ENCODE peak calls at places on chromosomes 2 and 18, in six cellular contexts. T, Q, X, L, E and F are unnamed samples.

GRCh38 chr2:196162586-196163180 is 8.7 kb downstream of the STK17B start:
- DNase-seq in T (no peak), L (no peak), E (no peak), X (no peak), Q (no peak), F (peak; percentile 10)

GRCh38 chr2:177939211-177939610 is 133.4 kb downstream of the PDE11A start:
- DNase-seq in Q (no peak), L (no peak), X (no peak), E (no peak), T (no peak), F (no peak)

GRCh38 chr2:83113953-83114352 is 1345.1 kb downstream of the SUCLG1 start:
- DNase-seq in E (no peak), Q (no peak), X (peak; percentile 1), L (no peak), T (no peak), F (no peak)

GRCh38 chr2:85430780-85431601 is 12.5 kb downstream of the SH2D6 start:
- DNase-seq in L (no peak), X (no peak), E (no peak), Q (no peak), T (no peak), F (no peak)

GRCh38 chr2:180705122-180705521 is 275.3 kb upstream of the UBE2E3 start:
- DNase-seq in E (no peak), X (peak; percentile 72), Q (no peak), L (no peak), T (no peak), F (no peak)

GRCh38 chr2:18078206-18078605 is 199.7 kb downstream of the KCNS3 start:
- DNase-seq in T (no peak), Q (no peak), L (no peak), E (no peak), X (no peak), F (no peak)

GRCh38 chr2:199738723-199739412 is 112.1 kb downstream of the FTCDNL1 start:
- DNase-seq in X (peak; percentile 70), L (no peak), Q (no peak), E (no peak), T (no peak), F (peak; percentile 96)

GRCh38 chr2:11842324-11842723 is 95.9 kb downstream of the LPIN1 start:
- DNase-seq in X (no peak), E (no peak), L (no peak), Q (no peak), T (no peak), F (no peak)

GRCh38 chr2:120620025-120620793 is 115.5 kb upstream of the GLI2 start:
- DNase-seq in Q (no peak), L (no peak), X (peak; percentile 57), E (no peak), T (no peak), F (peak; percentile 38)

GRCh38 chr2:73852020-73852419 is 23.3 kb downstream of the STAMBP start:
- DNase-seq in Q (no peak), E (no peak), T (no peak), L (no peak), X (peak; percentile 90), F (no peak)

GRCh38 chr2:18446715-18447114 is 113.7 kb downstream of the RDH14 start:
- DNase-seq in X (no peak), E (no peak), Q (no peak), L (no peak), T (no peak), F (no peak)

GRCh38 chr2:224925822-224926124 is 116.5 kb downstream of the DOCK10 start:
- DNase-seq in L (no peak), X (peak; percentile 63), Q (no peak), T (no peak), E (no peak), F (no peak)

GRCh38 chr2:189648846-189649529 is 12.3 kb upstream of the ASNSD1 start:
- DNase-seq in Q (no peak), L (no peak), X (peak; percentile 83), T (no peak), E (no peak), F (no peak)

GRCh38 chr2:59569124-59569523 is 984.3 kb downstream of the BCL11A start:
- DNase-seq in Q (no peak), L (no peak), E (no peak), T (no peak), X (no peak), F (no peak)

GRCh38 chr2:35526741-35527140 is 828.8 kb upstream of the CRIM1 start:
- DNase-seq in Q (no peak), T (no peak), X (no peak), E (no peak), L (no peak), F (no peak)

GRCh38 chr2:223934870-223935269 is 10.3 kb downstream of the WDFY1 start:
- DNase-seq in T (no peak), Q (no peak), X (no peak), E (no peak), L (no peak), F (no peak)

GRCh38 chr2:43758738-43759137 is 15.1 kb upstream of the DYNC2LI1 start:
- DNase-seq in Q (no peak), E (no peak), X (no peak), T (no peak), L (no peak), F (no peak)

GRCh38 chr2:56671973-56672569 is 488.3 kb downstream of the CCDC85A start:
- DNase-seq in T (no peak), E (no peak), L (no peak), X (no peak), Q (peak; percentile 47), F (no peak)

GRCh38 chr2:36354816-36355156 is 792 bp upstream of the CRIM1 start:
- DNase-seq in E (no peak), L (no peak), X (no peak), T (no peak), Q (no peak), F (no peak)

GRCh38 chr2:222882484-222882928 is 21.7 kb downstream of the ACSL3 start:
- DNase-seq in T (no peak), E (no peak), Q (no peak), L (no peak), X (no peak), F (no peak)

GRCh38 chr18:55405655-55406373 is 182.2 kb downstream of the TCF4 start:
- DNase-seq in X (peak; percentile 95), Q (no peak), L (peak; percentile 87), E (no peak), T (peak; percentile 91), F (no peak)
- TF ChIP-seq CTCF in X (no peak), Q (peak; percentile 60), L (peak; percentile 42), E (no peak), T (peak; percentile 34), F (no peak)

GRCh38 chr2:71154279-71154678 is 23.8 kb downstream of the MPHOSPH10 start:
- DNase-seq in E (no peak), Q (no peak), L (no peak), X (no peak), T (no peak), F (no peak)

GRCh38 chr2:71156531-71156930 is 26.1 kb downstream of the MPHOSPH10 start:
- DNase-seq in T (no peak), E (no peak), X (peak; percentile 23), Q (no peak), L (no peak), F (no peak)

GRCh38 chr2:71153585-71153984 is 23.2 kb downstream of the MPHOSPH10 start:
- DNase-seq in T (no peak), Q (no peak), X (no peak), E (no peak), L (no peak), F (no peak)

GRCh38 chr2:71155846-71156245 is 25.4 kb downstream of the MPHOSPH10 start:
- DNase-seq in L (no peak), X (no peak), E (no peak), T (no peak), Q (no peak), F (no peak)

DNA sequence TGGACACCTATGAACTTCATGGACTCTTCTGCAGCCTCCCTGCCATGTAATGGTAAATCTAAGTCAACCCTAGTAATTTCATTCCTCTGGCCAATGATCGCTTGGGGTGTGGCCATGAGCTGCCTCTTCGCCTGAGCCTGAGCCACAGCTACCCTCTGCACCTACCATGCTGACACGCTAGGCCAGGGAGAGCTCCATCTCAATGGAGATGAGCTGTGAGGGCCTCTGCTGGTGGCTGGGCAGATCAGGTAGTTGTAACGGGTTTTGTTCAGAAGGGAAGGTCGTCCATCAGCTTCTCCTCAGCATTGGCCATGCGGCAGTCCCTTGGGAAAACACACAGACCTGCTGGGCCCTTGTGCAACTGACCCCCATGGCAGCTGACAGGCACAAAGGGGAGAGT is 24.4 kb downstream of the MPHOSPH10 start:
- DNase-seq in X (no peak), Q (no peak), L (no peak), T (no peak), E (no peak), F (peak; percentile 65)
- TF ChIP-seq CTCF in X (no peak), Q (no peak), L (no peak), T (no peak), E (no peak), F (peak; percentile 21)

DNA sequence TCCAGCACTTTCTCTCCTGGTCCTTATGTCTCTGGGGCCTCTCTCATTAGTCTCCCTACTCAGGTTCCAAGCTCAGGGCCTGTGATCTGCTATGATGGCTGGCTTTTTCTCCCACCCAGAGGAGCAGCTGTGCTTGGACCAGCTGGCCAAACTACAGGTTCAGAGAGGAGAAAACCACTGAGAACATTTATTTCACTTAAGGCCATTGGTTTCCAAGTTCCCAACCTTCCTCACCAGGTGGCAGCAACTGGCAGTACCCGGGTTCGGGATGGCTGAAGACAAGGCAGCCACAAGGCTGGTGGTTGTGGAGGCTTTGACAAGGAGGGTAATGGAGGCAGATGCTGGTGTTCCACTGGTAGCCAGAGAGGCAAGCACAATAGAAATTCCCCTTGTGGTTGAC is 29.9 kb upstream of the SELENOI start:
- DNase-seq in Q (no peak), X (no peak), L (no peak), E (no peak), T (no peak), F (no peak)
- TF ChIP-seq CTCF in Q (peak; percentile 60), X (no peak), L (peak; percentile 13), E (no peak), T (peak; percentile 35), F (peak; percentile 11)

GRCh38 chr2:218979846-218980738 is 4.9 kb downstream of the FEV start:
- DNase-seq in E (peak; percentile 85), T (peak; percentile 95), Q (peak; percentile 95), L (peak; percentile 81), X (peak; percentile 65), F (peak; percentile 56)

GRCh38 chr2:218982312-218983262 is 2.4 kb downstream of the FEV start:
- DNase-seq in E (peak; percentile 36), X (no peak), L (no peak), Q (peak; percentile 71), T (no peak), F (no peak)

GRCh38 chr2:218981390-218982311 is 3.3 kb downstream of the FEV start:
- DNase-seq in X (peak; percentile 12), E (peak; percentile 57), L (no peak), Q (peak; percentile 82), T (peak; percentile 84), F (no peak)

GRCh38 chr2:218983263-218983970 is 1.6 kb downstream of the FEV start:
- DNase-seq in Q (peak; percentile 49), T (no peak), X (no peak), L (no peak), E (peak; percentile 37), F (no peak)

DNA sequence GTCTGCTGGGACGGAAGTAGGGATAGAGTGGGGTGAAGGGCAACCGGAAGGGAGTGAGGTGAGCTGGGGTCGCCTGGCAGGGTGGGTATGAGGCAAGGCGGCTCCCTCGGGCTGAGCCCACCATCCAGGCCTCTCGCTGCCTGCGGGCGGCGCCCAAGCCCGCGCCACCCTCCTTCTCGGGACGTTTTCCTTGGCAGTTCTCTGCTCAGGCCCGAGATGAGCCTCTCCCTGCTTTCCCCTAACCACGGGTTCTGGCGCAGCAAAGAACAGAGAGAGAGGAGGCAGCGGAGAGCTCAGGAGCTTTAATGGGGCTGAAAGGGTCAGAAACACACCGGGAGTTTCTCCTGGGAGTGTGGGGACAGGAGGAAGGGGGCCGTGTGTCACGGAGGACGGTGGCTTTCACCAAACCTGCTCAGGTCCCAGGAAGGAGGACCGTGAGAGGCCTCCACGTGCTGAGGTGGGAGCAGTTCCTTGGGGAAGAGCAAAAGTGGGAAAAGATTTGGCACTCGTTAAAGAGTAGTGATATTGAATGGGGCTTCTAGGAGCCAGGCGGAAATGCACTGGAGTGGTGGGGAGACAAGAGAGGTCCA is 4.1 kb downstream of the FEV start:
- DNase-seq in T (no peak), X (no peak), L (no peak), Q (peak; percentile 55), E (peak; percentile 44), F (no peak)
- TF ChIP-seq CTCF in T (no peak), X (no peak), L (no peak), Q (no peak), E (no peak), F (no peak)